ENCODE peak calls at places on chromosomes 2 and 18, in nine cellular contexts. One of them, this sample, is unnamed.
A peak's percentile ranks its signal among the peaks of the same experiment; 100 is the strongest.

GRCh38 chr2:24866946-24867345 is 53.1 kb downstream of the ADCY3 start:
- DNase-seq in ovary: no peak
- DNase-seq in AG09309: no peak
- DNase-seq in mesothelial cell of epicardium: no peak
- DNase-seq in HL-60: no peak
- DNase-seq in glutamatergic neuron: no peak
- DNase-seq in GM10248: no peak
- DNase-seq in left ventricle myocardium inferior: no peak
- DNase-seq in NB4: no peak
- DNase-seq in this sample: no peak

GRCh38 chr18:45874501-45875184 is 49.2 kb downstream of the SIGLEC15 start:
- DNase-seq in glutamatergic neuron: no peak
- DNase-seq in AG09309: no peak
- DNase-seq in GM10248: peak; percentile 54
- DNase-seq in mesothelial cell of epicardium: no peak
- DNase-seq in HL-60: no peak
- DNase-seq in ovary: no peak
- DNase-seq in left ventricle myocardium inferior: no peak
- DNase-seq in NB4: peak; percentile 8
- DNase-seq in this sample: peak; percentile 48

GRCh38 chr2:38376346-38376682 is 759 bp downstream of the ATL2 start:
- DNase-seq in mesothelial cell of epicardium: peak; percentile 62
- DNase-seq in HL-60: peak; percentile 30
- DNase-seq in GM10248: peak; percentile 52
- DNase-seq in AG09309: no peak
- DNase-seq in ovary: no peak
- DNase-seq in left ventricle myocardium inferior: no peak
- DNase-seq in NB4: peak; percentile 80
- DNase-seq in glutamatergic neuron: no peak
- DNase-seq in this sample: no peak

GRCh38 chr2:215921884-215922283 is 91.5 kb downstream of the MREG start:
- DNase-seq in mesothelial cell of epicardium: no peak
- DNase-seq in HL-60: no peak
- DNase-seq in left ventricle myocardium inferior: no peak
- DNase-seq in glutamatergic neuron: no peak
- DNase-seq in ovary: peak; percentile 34
- DNase-seq in GM10248: no peak
- DNase-seq in NB4: no peak
- DNase-seq in AG09309: no peak
- DNase-seq in this sample: no peak

GRCh38 chr18:24460388-24460787 is at the start of gene HRH4:
- DNase-seq in GM10248: no peak
- DNase-seq in NB4: peak; percentile 10
- DNase-seq in mesothelial cell of epicardium: no peak
- DNase-seq in HL-60: no peak
- DNase-seq in AG09309: no peak
- DNase-seq in left ventricle myocardium inferior: no peak
- DNase-seq in glutamatergic neuron: no peak
- DNase-seq in ovary: no peak
- DNase-seq in this sample: no peak

GRCh38 chr2:153873062-153874048 is 1.6 kb downstream of the GALNT13 start:
- DNase-seq in GM10248: no peak
- DNase-seq in mesothelial cell of epicardium: peak; percentile 58
- DNase-seq in NB4: no peak
- DNase-seq in HL-60: no peak
- DNase-seq in ovary: no peak
- DNase-seq in AG09309: no peak
- DNase-seq in glutamatergic neuron: peak; percentile 30
- DNase-seq in left ventricle myocardium inferior: no peak
- DNase-seq in this sample: no peak

GRCh38 chr18:2709316-2709715 is 53.8 kb downstream of the SMCHD1 start:
- DNase-seq in ovary: no peak
- DNase-seq in GM10248: no peak
- DNase-seq in mesothelial cell of epicardium: no peak
- DNase-seq in NB4: no peak
- DNase-seq in HL-60: no peak
- DNase-seq in glutamatergic neuron: no peak
- DNase-seq in AG09309: no peak
- DNase-seq in left ventricle myocardium inferior: no peak
- DNase-seq in this sample: no peak

GRCh38 chr18:61554117-61554776 is 221.0 kb downstream of the CDH20 start:
- DNase-seq in ovary: peak; percentile 35
- DNase-seq in AG09309: no peak
- DNase-seq in mesothelial cell of epicardium: no peak
- DNase-seq in HL-60: no peak
- DNase-seq in left ventricle myocardium inferior: no peak
- DNase-seq in GM10248: no peak
- DNase-seq in NB4: no peak
- DNase-seq in glutamatergic neuron: no peak
- DNase-seq in this sample: peak; percentile 36

GRCh38 chr2:25586726-25587144 is 86.6 kb downstream of the DTNB start:
- DNase-seq in NB4: no peak
- DNase-seq in HL-60: no peak
- DNase-seq in glutamatergic neuron: no peak
- DNase-seq in AG09309: no peak
- DNase-seq in left ventricle myocardium inferior: no peak
- DNase-seq in mesothelial cell of epicardium: no peak
- DNase-seq in ovary: no peak
- DNase-seq in GM10248: peak; percentile 67
- DNase-seq in this sample: no peak

GRCh38 chr18:78805840-78806239 is 173.8 kb upstream of the SALL3 start:
- DNase-seq in HL-60: peak; percentile 57
- DNase-seq in left ventricle myocardium inferior: no peak
- DNase-seq in mesothelial cell of epicardium: no peak
- DNase-seq in AG09309: no peak
- DNase-seq in ovary: no peak
- DNase-seq in glutamatergic neuron: no peak
- DNase-seq in GM10248: no peak
- DNase-seq in NB4: peak; percentile 72
- DNase-seq in this sample: no peak

GRCh38 chr18:78813156-78813555 is 166.5 kb upstream of the SALL3 start:
- DNase-seq in glutamatergic neuron: no peak
- DNase-seq in HL-60: no peak
- DNase-seq in AG09309: no peak
- DNase-seq in GM10248: no peak
- DNase-seq in mesothelial cell of epicardium: no peak
- DNase-seq in NB4: no peak
- DNase-seq in ovary: no peak
- DNase-seq in left ventricle myocardium inferior: no peak
- DNase-seq in this sample: no peak

GRCh38 chr18:78810706-78811105 is 168.9 kb upstream of the SALL3 start:
- DNase-seq in HL-60: no peak
- DNase-seq in AG09309: no peak
- DNase-seq in glutamatergic neuron: no peak
- DNase-seq in mesothelial cell of epicardium: no peak
- DNase-seq in ovary: no peak
- DNase-seq in GM10248: no peak
- DNase-seq in NB4: no peak
- DNase-seq in left ventricle myocardium inferior: no peak
- DNase-seq in this sample: no peak

GRCh38 chr18:78812067-78812466 is 167.6 kb upstream of the SALL3 start:
- DNase-seq in left ventricle myocardium inferior: no peak
- DNase-seq in NB4: no peak
- DNase-seq in ovary: no peak
- DNase-seq in AG09309: no peak
- DNase-seq in mesothelial cell of epicardium: no peak
- DNase-seq in glutamatergic neuron: no peak
- DNase-seq in GM10248: no peak
- DNase-seq in HL-60: no peak
- DNase-seq in this sample: no peak

DNA sequence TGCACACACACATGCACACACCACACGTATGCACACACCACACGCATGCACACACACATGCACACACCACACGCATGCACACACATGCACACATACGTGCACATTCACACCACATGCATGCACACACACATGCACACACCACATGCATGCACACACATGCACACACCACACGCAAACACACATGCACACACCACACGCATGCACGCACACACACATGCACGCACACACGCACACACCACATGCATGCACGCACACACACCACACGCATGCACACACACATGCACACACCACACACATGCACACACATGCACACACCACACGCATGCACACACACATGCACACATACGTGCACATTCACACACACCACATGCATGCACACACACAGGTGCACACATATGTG is 169.8 kb upstream of the SALL3 start:
- DNase-seq in glutamatergic neuron: no peak
- DNase-seq in GM10248: no peak
- DNase-seq in left ventricle myocardium inferior: no peak
- DNase-seq in HL-60: no peak
- DNase-seq in ovary: no peak
- DNase-seq in NB4: no peak
- DNase-seq in AG09309: no peak
- DNase-seq in mesothelial cell of epicardium: no peak
- DNase-seq in this sample: no peak
- TF ChIP-seq CTCF in glutamatergic neuron: no peak
- TF ChIP-seq CTCF in GM10248: no peak
- TF ChIP-seq CTCF in left ventricle myocardium inferior: no peak
- TF ChIP-seq CTCF in HL-60: no peak
- TF ChIP-seq CTCF in ovary: no peak
- TF ChIP-seq CTCF in NB4: no peak
- TF ChIP-seq CTCF in AG09309: no peak
- TF ChIP-seq CTCF in mesothelial cell of epicardium: no peak
- TF ChIP-seq CTCF in this sample: no peak

GRCh38 chr2:54206596-54206995 is 49.4 kb downstream of the TSPYL6 start:
- DNase-seq in left ventricle myocardium inferior: no peak
- DNase-seq in ovary: no peak
- DNase-seq in glutamatergic neuron: no peak
- DNase-seq in mesothelial cell of epicardium: no peak
- DNase-seq in GM10248: peak; percentile 27
- DNase-seq in HL-60: no peak
- DNase-seq in NB4: peak; percentile 48
- DNase-seq in AG09309: peak; percentile 17
- DNase-seq in this sample: no peak
- TF ChIP-seq CTCF in left ventricle myocardium inferior: peak; percentile 77
- TF ChIP-seq CTCF in ovary: peak; percentile 36
- TF ChIP-seq CTCF in glutamatergic neuron: peak; percentile 65
- TF ChIP-seq CTCF in mesothelial cell of epicardium: no peak
- TF ChIP-seq CTCF in GM10248: peak; percentile 36
- TF ChIP-seq CTCF in HL-60: peak; percentile 6
- TF ChIP-seq CTCF in NB4: peak; percentile 40
- TF ChIP-seq CTCF in AG09309: peak; percentile 54
- TF ChIP-seq CTCF in this sample: peak; percentile 56

GRCh38 chr18:75407468-75408437 is 19.8 kb downstream of the SMIM21 start:
- DNase-seq in GM10248: no peak
- DNase-seq in NB4: no peak
- DNase-seq in AG09309: no peak
- DNase-seq in glutamatergic neuron: no peak
- DNase-seq in ovary: no peak
- DNase-seq in HL-60: no peak
- DNase-seq in mesothelial cell of epicardium: no peak
- DNase-seq in left ventricle myocardium inferior: no peak
- DNase-seq in this sample: no peak

GRCh38 chr18:75410611-75411010 is 16.9 kb downstream of the SMIM21 start:
- DNase-seq in glutamatergic neuron: no peak
- DNase-seq in GM10248: no peak
- DNase-seq in left ventricle myocardium inferior: no peak
- DNase-seq in NB4: no peak
- DNase-seq in AG09309: no peak
- DNase-seq in mesothelial cell of epicardium: no peak
- DNase-seq in HL-60: no peak
- DNase-seq in ovary: no peak
- DNase-seq in this sample: no peak

GRCh38 chr18:75406491-75407445 is 20.7 kb downstream of the SMIM21 start:
- DNase-seq in glutamatergic neuron: no peak
- DNase-seq in mesothelial cell of epicardium: no peak
- DNase-seq in AG09309: no peak
- DNase-seq in left ventricle myocardium inferior: no peak
- DNase-seq in HL-60: no peak
- DNase-seq in GM10248: no peak
- DNase-seq in ovary: no peak
- DNase-seq in NB4: no peak
- DNase-seq in this sample: no peak

GRCh38 chr18:75405341-75405740 is 22.2 kb downstream of the SMIM21 start:
- DNase-seq in NB4: no peak
- DNase-seq in GM10248: no peak
- DNase-seq in mesothelial cell of epicardium: no peak
- DNase-seq in ovary: no peak
- DNase-seq in AG09309: no peak
- DNase-seq in HL-60: no peak
- DNase-seq in glutamatergic neuron: no peak
- DNase-seq in left ventricle myocardium inferior: no peak
- DNase-seq in this sample: no peak

GRCh38 chr18:75408554-75409506 is 18.7 kb downstream of the SMIM21 start:
- DNase-seq in ovary: no peak
- DNase-seq in left ventricle myocardium inferior: no peak
- DNase-seq in NB4: peak; percentile 65
- DNase-seq in glutamatergic neuron: no peak
- DNase-seq in mesothelial cell of epicardium: no peak
- DNase-seq in HL-60: peak; percentile 6
- DNase-seq in AG09309: peak; percentile 97
- DNase-seq in GM10248: no peak
- DNase-seq in this sample: no peak
- TF ChIP-seq CTCF in ovary: no peak
- TF ChIP-seq CTCF in left ventricle myocardium inferior: no peak
- TF ChIP-seq CTCF in NB4: no peak
- TF ChIP-seq CTCF in glutamatergic neuron: no peak
- TF ChIP-seq CTCF in mesothelial cell of epicardium: no peak
- TF ChIP-seq CTCF in HL-60: no peak
- TF ChIP-seq CTCF in AG09309: no peak
- TF ChIP-seq CTCF in GM10248: no peak
- TF ChIP-seq CTCF in this sample: no peak

GRCh38 chr2:203606051-203606450 is 71.0 kb upstream of the RAPH1 start:
- DNase-seq in HL-60: no peak
- DNase-seq in GM10248: no peak
- DNase-seq in NB4: no peak
- DNase-seq in AG09309: no peak
- DNase-seq in mesothelial cell of epicardium: no peak
- DNase-seq in left ventricle myocardium inferior: no peak
- DNase-seq in glutamatergic neuron: no peak
- DNase-seq in ovary: no peak
- DNase-seq in this sample: no peak

GRCh38 chr2:203600286-203600685 is 65.2 kb upstream of the RAPH1 start:
- DNase-seq in glutamatergic neuron: no peak
- DNase-seq in NB4: no peak
- DNase-seq in GM10248: no peak
- DNase-seq in AG09309: no peak
- DNase-seq in HL-60: no peak
- DNase-seq in mesothelial cell of epicardium: no peak
- DNase-seq in left ventricle myocardium inferior: no peak
- DNase-seq in ovary: no peak
- DNase-seq in this sample: no peak

GRCh38 chr2:203610558-203610957 is 75.5 kb upstream of the RAPH1 start:
- DNase-seq in glutamatergic neuron: no peak
- DNase-seq in mesothelial cell of epicardium: no peak
- DNase-seq in ovary: no peak
- DNase-seq in left ventricle myocardium inferior: no peak
- DNase-seq in AG09309: no peak
- DNase-seq in HL-60: no peak
- DNase-seq in NB4: no peak
- DNase-seq in GM10248: no peak
- DNase-seq in this sample: no peak

GRCh38 chr2:203603451-203604389 is 68.6 kb upstream of the RAPH1 start:
- DNase-seq in glutamatergic neuron: no peak
- DNase-seq in left ventricle myocardium inferior: no peak
- DNase-seq in HL-60: no peak
- DNase-seq in AG09309: no peak
- DNase-seq in GM10248: no peak
- DNase-seq in ovary: no peak
- DNase-seq in mesothelial cell of epicardium: no peak
- DNase-seq in NB4: no peak
- DNase-seq in this sample: no peak

GRCh38 chr2:203605302-203605701 is 70.2 kb upstream of the RAPH1 start:
- DNase-seq in GM10248: no peak
- DNase-seq in mesothelial cell of epicardium: no peak
- DNase-seq in glutamatergic neuron: no peak
- DNase-seq in ovary: no peak
- DNase-seq in left ventricle myocardium inferior: no peak
- DNase-seq in NB4: no peak
- DNase-seq in AG09309: no peak
- DNase-seq in HL-60: no peak
- DNase-seq in this sample: no peak
- TF ChIP-seq CTCF in GM10248: no peak
- TF ChIP-seq CTCF in mesothelial cell of epicardium: no peak
- TF ChIP-seq CTCF in glutamatergic neuron: no peak
- TF ChIP-seq CTCF in ovary: no peak
- TF ChIP-seq CTCF in left ventricle myocardium inferior: no peak
- TF ChIP-seq CTCF in NB4: no peak
- TF ChIP-seq CTCF in AG09309: no peak
- TF ChIP-seq CTCF in HL-60: no peak
- TF ChIP-seq CTCF in this sample: no peak